ENCODE peak calls at places on chromosome 11, in six cellular contexts. M, N, A, W, C and T are unnamed samples.

GRCh38 chr11:2709429-2709828 is 9.6 kb upstream of the KCNQ1OT1 start:
- DNase-seq in W (no peak), N (no peak), C (no peak), M (no peak), A (no peak), T (no peak)

GRCh38 chr11:66062408-66062807 is 7.7 kb upstream of the PACS1 start:
- DNase-seq in N (no peak), M (no peak), A (no peak), C (no peak), W (no peak), T (no peak)

GRCh38 chr11:76233196-76233921 is 27.1 kb upstream of the WNT11 start:
- DNase-seq in W (no peak), N (no peak), M (no peak), C (no peak), A (no peak), T (no peak)

GRCh38 chr11:82930734-82931133 is 29.2 kb downstream of the DDIAS start:
- DNase-seq in M (no peak), C (no peak), N (no peak), W (no peak), A (no peak), T (no peak)

GRCh38 chr11:12201016-12201985 is 90.9 kb downstream of the MICAL2 start:
- DNase-seq in W (no peak), C (no peak), N (peak; percentile 33), M (no peak), A (no peak), T (peak; percentile 92)

GRCh38 chr11:67240575-67241389 is 25.5 kb upstream of the GRK2 start:
- DNase-seq in A (peak; percentile 78), N (peak; percentile 71), C (peak; percentile 82), W (peak; percentile 77), M (peak; percentile 85), T (peak; percentile 68)

GRCh38 chr11:59076876-59077571 is 9.1 kb upstream of the GLYATL1B start:
- DNase-seq in C (no peak), A (no peak), M (no peak), W (no peak), N (no peak), T (no peak)

GRCh38 chr11:6259638-6260019 is at the start of gene CCKBR:
- DNase-seq in A (peak; percentile 57), W (no peak), C (peak; percentile 23), M (peak; percentile 18), N (peak; percentile 72), T (peak; percentile 70)

GRCh38 chr11:101444164-101444563 is 139.6 kb downstream of the TRPC6 start:
- DNase-seq in W (no peak), C (peak; percentile 20), A (no peak), N (peak; percentile 18), M (no peak), T (no peak)

GRCh38 chr11:101446238-101446637 is 137.6 kb downstream of the TRPC6 start:
- DNase-seq in C (no peak), W (no peak), M (no peak), A (no peak), N (no peak), T (no peak)

GRCh38 chr11:101446726-101447125 is 137.1 kb downstream of the TRPC6 start:
- DNase-seq in A (no peak), C (no peak), W (no peak), M (no peak), N (no peak), T (no peak)

GRCh38 chr11:101444851-101445250 is 139.0 kb downstream of the TRPC6 start:
- DNase-seq in C (no peak), N (no peak), W (no peak), M (no peak), A (no peak), T (no peak)

GRCh38 chr11:101445761-101446160 is 138.0 kb downstream of the TRPC6 start:
- DNase-seq in C (no peak), A (no peak), W (no peak), M (no peak), N (no peak), T (no peak)
- H3K4me1 ChIP-seq in C (peaks cover 3% of the 10 kb centered on the region), A (no peaks in the 10 kb centered on the region), W (no peaks in the 10 kb centered on the region), M (no peaks in the 10 kb centered on the region), N (peaks cover 25% of the 10 kb centered on the region), T (peaks cover 6% of the 10 kb centered on the region)

DNA sequence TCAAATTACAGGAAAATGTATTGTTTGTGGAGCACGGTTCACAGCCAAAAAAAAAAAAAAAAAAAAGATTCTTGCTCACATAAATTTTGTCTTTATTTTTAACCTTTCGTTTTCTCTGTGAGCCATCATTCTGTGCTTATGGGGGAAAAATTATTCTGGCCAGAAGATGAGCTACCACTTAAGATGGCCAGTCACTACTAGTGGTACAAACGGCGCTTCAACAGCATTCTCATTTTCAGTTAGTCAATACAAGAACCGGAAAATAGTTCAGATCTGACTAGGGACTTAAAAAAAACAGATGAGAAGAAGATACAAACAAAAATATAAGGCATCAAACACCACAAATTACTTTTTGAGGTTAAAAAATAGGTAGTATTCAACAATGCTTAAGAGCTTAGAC is 158.6 kb upstream of the CNTN5 start:
- DNase-seq in A (no peak), W (no peak), C (no peak), N (no peak), M (no peak), T (no peak)
- H3K4me3 ChIP-seq in A (no peak overlapping the region), W (no peak overlapping the region), C (no peak overlapping the region), N (no peak overlapping the region), M (no peak overlapping the region), T (no peak overlapping the region)

DNA sequence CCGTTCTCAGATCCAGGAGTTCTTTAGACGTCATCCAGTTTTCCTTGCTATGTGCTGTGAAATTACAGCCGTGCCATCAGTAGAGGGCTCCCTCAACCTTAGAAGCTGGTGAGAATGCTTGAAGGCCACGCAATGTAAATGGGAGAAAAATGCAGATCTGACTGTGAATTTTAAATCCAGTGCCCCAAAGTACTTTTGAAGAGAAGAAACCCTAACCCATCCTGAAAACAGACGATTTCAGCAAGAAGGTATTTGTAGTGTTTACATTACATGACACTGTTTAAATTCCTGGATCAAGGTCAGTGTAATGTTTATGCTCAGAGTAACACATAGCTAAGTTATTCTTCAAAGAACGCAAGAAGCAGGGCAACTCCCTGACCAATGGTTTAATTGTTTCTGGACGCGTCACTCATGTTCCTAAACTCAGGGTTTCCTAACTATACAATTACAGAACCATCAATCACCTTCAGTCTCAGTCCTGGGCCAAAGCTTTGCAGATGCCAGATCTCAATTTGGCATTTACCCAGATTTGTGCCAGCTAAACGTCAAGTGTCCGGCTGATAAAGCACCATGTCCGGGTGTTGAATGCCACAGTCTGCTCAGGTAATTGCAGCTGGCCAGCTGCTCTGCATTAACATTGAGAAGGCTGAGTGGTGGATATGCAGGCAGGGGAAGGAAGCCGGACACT is 38.2 kb downstream of the ADAMTS8 start:
- DNase-seq in M (no peak), W (no peak), C (no peak), A (no peak), N (no peak), T (no peak)
- H3K27ac ChIP-seq in M (no peak overlapping the region), W (no peak overlapping the region), C (peak overlapping the region; percentile 63), A (no peak overlapping the region), N (no peak overlapping the region), T (no peak overlapping the region)

GRCh38 chr11:63884191-63884590 is 32.8 kb downstream of the RCOR2 start:
- DNase-seq in N (no peak), W (no peak), M (no peak), C (no peak), A (no peak), T (no peak)

GRCh38 chr11:63890368-63890767 is 26.6 kb downstream of the RCOR2 start:
- DNase-seq in N (no peak), A (no peak), W (no peak), M (no peak), C (no peak), T (no peak)

GRCh38 chr11:63888170-63889086 is 28.5 kb downstream of the RCOR2 start:
- DNase-seq in W (peak; percentile 84), M (peak; percentile 70), A (peak; percentile 85), N (peak; percentile 79), C (peak; percentile 84), T (peak; percentile 74)

GRCh38 chr11:63889344-63889743 is 27.6 kb downstream of the RCOR2 start:
- DNase-seq in A (no peak), W (no peak), C (peak; percentile 77), M (no peak), N (no peak), T (no peak)

GRCh38 chr11:63887600-63887999 is 29.4 kb downstream of the RCOR2 start:
- DNase-seq in A (no peak), N (no peak), C (no peak), W (no peak), M (no peak), T (no peak)
- H3K4me1 ChIP-seq in A (peaks cover 69% of the 10 kb centered on the region), N (peaks cover 30% of the 10 kb centered on the region), C (peaks cover 70% of the 10 kb centered on the region), W (peaks cover 18% of the 10 kb centered on the region), M (peaks cover 81% of the 10 kb centered on the region), T (peaks cover 17% of the 10 kb centered on the region)

GRCh38 chr11:126124284-126124683 is 61.6 kb upstream of the CDON start:
- DNase-seq in M (no peak), A (no peak), W (no peak), C (no peak), N (no peak), T (no peak)

GRCh38 chr11:126127284-126127845 is 64.7 kb upstream of the CDON start:
- DNase-seq in M (no peak), C (no peak), A (no peak), W (no peak), N (no peak), T (no peak)

GRCh38 chr11:126121316-126121715 is 58.6 kb upstream of the CDON start:
- DNase-seq in A (no peak), W (peak; percentile 7), N (no peak), C (no peak), M (no peak), T (no peak)

GRCh38 chr11:126122863-126123262 is 60.2 kb upstream of the CDON start:
- DNase-seq in N (no peak), A (no peak), M (no peak), W (no peak), C (no peak), T (no peak)

DNA sequence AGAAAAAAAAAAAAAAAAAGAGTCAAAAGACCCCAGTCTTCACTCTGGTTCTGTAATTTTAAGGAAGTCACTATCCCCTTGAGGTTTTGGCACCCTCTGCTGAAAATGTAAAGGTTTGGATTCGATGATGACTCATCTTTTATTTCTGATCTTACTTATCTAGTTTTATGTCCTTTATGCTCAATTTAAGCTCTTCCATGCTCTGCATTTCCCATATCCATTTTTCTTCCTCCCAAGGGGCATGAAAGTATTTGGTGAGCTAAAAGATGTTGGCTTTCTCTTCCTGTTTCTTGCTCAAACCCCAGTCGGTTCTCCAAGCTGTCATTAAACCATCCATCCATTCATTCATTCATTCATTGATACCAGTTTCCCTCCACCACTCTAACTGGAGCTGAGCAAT is 61.0 kb upstream of the CDON start:
- DNase-seq in N (no peak), M (no peak), W (no peak), A (no peak), C (no peak), T (no peak)
- H3K4me3 ChIP-seq in N (no peak overlapping the region), M (no peak overlapping the region), W (no peak overlapping the region), A (no peak overlapping the region), C (no peak overlapping the region), T (no peak overlapping the region)